ENCODE peak calls at places on chromosomes 2 and 18, in nine cellular contexts. A is GM18507, U is NCI-H774, P is IMR-90, Y is ELF-1, V is progenitor cell of endocrine pancreas, H is astrocyte of the spinal cord, D is H54, R is hypothalamus. N is an unnamed sample.

GRCh38 chr2:180799141-180799540 is 181.3 kb upstream of the UBE2E3 start:
- DNase-seq in A (no peak), U (no peak), P (no peak), Y (no peak), V (no peak), H (no peak), D (no peak), R (no peak), N (no peak)

GRCh38 chr18:62832282-62832681 is 116.9 kb downstream of the PHLPP1 start:
- DNase-seq in A (no peak), U (no peak), P (no peak), Y (no peak), V (no peak), H (no peak), D (no peak), R (no peak), N (no peak)

GRCh38 chr2:113282747-113283533 is 4.2 kb upstream of the PAX8 start:
- DNase-seq in A (no peak), U (no peak), P (peak; percentile 4), Y (no peak), V (no peak), H (peak; percentile 25), D (peak; percentile 62), R (peak; percentile 70), N (no peak)

GRCh38 chr18:63860536-63860930 is 27.0 kb upstream of the SERPINB2 start:
- DNase-seq in A (no peak), U (no peak), P (no peak), Y (no peak), V (no peak), H (no peak), D (no peak), R (no peak), N (no peak)

GRCh38 chr2:157866666-157867642 is 9.2 kb downstream of the ACVR1 start:
- DNase-seq in A (no peak), U (no peak), P (no peak), Y (no peak), V (no peak), H (no peak), D (no peak), R (no peak), N (no peak)

GRCh38 chr18:79106084-79106483 is 36.9 kb downstream of the ATP9B start:
- DNase-seq in A (no peak), U (no peak), P (no peak), Y (no peak), V (no peak), H (no peak), D (no peak), R (no peak), N (no peak)

GRCh38 chr2:12347049-12347448 is 369.7 kb upstream of the TRIB2 start:
- DNase-seq in A (no peak), U (peak; percentile 8), P (peak; percentile 31), Y (no peak), V (no peak), H (peak; percentile 26), D (no peak), R (no peak), N (no peak)

GRCh38 chr2:66073166-66073565 is 361.8 kb upstream of the MEIS1 start:
- DNase-seq in A (no peak), U (no peak), P (no peak), Y (no peak), V (no peak), H (no peak), D (no peak), R (no peak), N (no peak)

GRCh38 chr2:176934869-176935415 is 277.7 kb upstream of the HNRNPA3 start:
- DNase-seq in A (no peak), U (no peak), P (no peak), Y (no peak), V (no peak), H (no peak), D (no peak), R (no peak), N (no peak)

GRCh38 chr2:5121106-5121505 is 571.1 kb upstream of the SOX11 start:
- DNase-seq in A (no peak), U (no peak), P (no peak), Y (no peak), V (no peak), H (no peak), D (no peak), R (no peak), N (no peak)

N was measured in natural killer cell treated with Interleukin-12 subunit alpha and Interleukin-12 subunit beta and Interleukin-15 and Interleukin-18, amount 100 ng/mL, for 72 hours.